ENCODE peak calls at places on chromosome 6, in four cellular contexts. R, X, O and J are unnamed samples.
A peak's percentile ranks its signal among the peaks of the same experiment; 100 is the strongest.

GRCh38 chr6:21999012-21999528 is 297.8 kb downstream of the PRL start:
- DNase-seq in R (no peak), X (no peak), O (no peak), J (peak; percentile 61)

GRCh38 chr6:2920671-2921112 is 17.6 kb upstream of the SERPINB9 start:
- DNase-seq in R (no peak), X (peak; percentile 52), O (peak; percentile 86), J (no peak)

GRCh38 chr6:62283828-62284411 is 2.1 kb downstream of the KHDRBS2 start:
- DNase-seq in R (no peak), X (no peak), O (peak; percentile 14), J (peak; percentile 23)

GRCh38 chr6:498795-499231 is 107.3 kb downstream of the IRF4 start:
- DNase-seq in R (peak; percentile 69), X (no peak), O (no peak), J (no peak)

GRCh38 chr6:100678027-100678426 is 203.1 kb downstream of the ASCC3 start:
- DNase-seq in R (no peak), X (no peak), O (no peak), J (no peak)

GRCh38 chr6:97459986-97460385 is 177.0 kb upstream of the MMS22L start:
- DNase-seq in R (no peak), X (no peak), O (no peak), J (no peak)

GRCh38 chr6:4774715-4775590 is 1.3 kb upstream of the CDYL start:
- DNase-seq in R (no peak), X (peak; percentile 49), O (no peak), J (peak; percentile 37)

GRCh38 chr6:74578339-74578738 is 627.5 kb downstream of the COL12A1 start:
- DNase-seq in R (no peak), X (no peak), O (no peak), J (no peak)

GRCh38 chr6:163761491-163761890 is 347.0 kb downstream of the QKI start:
- DNase-seq in R (no peak), X (no peak), O (no peak), J (no peak)

GRCh38 chr6:67679566-67680296 is 955.4 kb upstream of the ADGRB3 start:
- DNase-seq in R (no peak), X (no peak), O (no peak), J (no peak)

GRCh38 chr6:13435477-13435876 is 51.9 kb downstream of the GFOD1 start:
- DNase-seq in R (no peak), X (no peak), O (no peak), J (no peak)

GRCh38 chr6:133392641-133393040 is 151.5 kb downstream of the EYA4 start:
- DNase-seq in R (no peak), X (no peak), O (no peak), J (no peak)

GRCh38 chr6:118813795-118814194 is 80.2 kb upstream of the ASF1A start:
- DNase-seq in R (no peak), X (no peak), O (no peak), J (no peak)

GRCh38 chr6:1609662-1610496 is at the start of gene FOXC1:
- DNase-seq in R (no peak), X (peak; percentile 76), O (no peak), J (peak; percentile 97)

GRCh38 chr6:120632975-120633374 is 701.3 kb downstream of the TBC1D32 start:
- DNase-seq in R (no peak), X (no peak), O (no peak), J (no peak)

GRCh38 chr6:108114861-108115597 is 40.5 kb upstream of the OSTM1 start:
- DNase-seq in R (no peak), X (peak; percentile 74), O (no peak), J (peak; percentile 80)

GRCh38 chr6:17869010-17869752 is 118.3 kb downstream of the KIF13A start:
- DNase-seq in R (no peak), X (no peak), O (peak; percentile 73), J (peak; percentile 22)

GRCh38 chr6:144343736-144344428 is 58.7 kb downstream of the UTRN start:
- DNase-seq in R (peak; percentile 69), X (no peak), O (no peak), J (no peak)

GRCh38 chr6:41716516-41717446 is 18.6 kb downstream of the TFEB start:
- DNase-seq in R (no peak), X (no peak), O (no peak), J (no peak)

GRCh38 chr6:117483645-117484016 is 1.2 kb downstream of the DCBLD1 start:
- DNase-seq in R (no peak), X (no peak), O (peak; percentile 42), J (no peak)

GRCh38 chr6:40956871-40957270 is 82.2 kb downstream of the UNC5CL start:
- DNase-seq in R (no peak), X (no peak), O (no peak), J (no peak)

GRCh38 chr6:153599901-153600300 is 439.1 kb upstream of the OPRM1 start:
- DNase-seq in R (no peak), X (no peak), O (no peak), J (no peak)

GRCh38 chr6:149636116-149636515 is 12.4 kb downstream of the KATNA1 start:
- DNase-seq in R (no peak), X (no peak), O (no peak), J (no peak)

GRCh38 chr6:140153703-140154102 is 779.3 kb upstream of the CITED2 start:
- DNase-seq in R (no peak), X (no peak), O (peak; percentile 20), J (no peak)

GRCh38 chr6:30450908-30451818 is 38.1 kb upstream of the HLA-E start:
- DNase-seq in R (peak; percentile 36), X (peak; percentile 59), O (no peak), J (no peak)

GRCh38 chr6:53984163-53984562 is 127.1 kb upstream of the MLIP start:
- DNase-seq in R (no peak), X (no peak), O (no peak), J (no peak)

GRCh38 chr6:138664740-138665139 is 108.8 kb upstream of the CCDC28A start:
- DNase-seq in R (no peak), X (no peak), O (no peak), J (no peak)

GRCh38 chr6:30075987-30076311 is 380 bp upstream of the RNF39 start:
- DNase-seq in R (no peak), X (no peak), O (no peak), J (peak; percentile 10)

DNA sequence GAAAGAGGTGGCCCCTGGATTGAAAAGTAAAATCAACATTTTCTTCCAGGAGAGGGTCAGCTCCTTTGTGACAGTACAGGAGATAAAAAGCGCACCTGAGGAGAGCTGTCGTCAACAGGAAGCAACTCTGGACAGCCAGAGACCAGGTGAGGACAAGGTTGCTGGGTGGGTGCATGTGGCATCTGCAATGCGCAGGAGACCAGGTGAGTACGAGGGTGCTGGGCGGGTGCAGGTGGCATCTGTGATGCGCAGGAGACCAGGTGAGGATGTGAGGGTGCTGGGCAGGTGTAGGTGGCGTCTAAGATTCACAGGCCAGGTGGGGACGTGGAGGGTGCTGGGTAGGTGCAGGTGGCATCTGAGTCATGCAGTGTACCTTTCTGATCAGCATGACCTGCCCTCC is 38.4 kb downstream of the WDR27 start:
- DNase-seq in R (no peak), X (no peak), O (no peak), J (no peak)
- TF ChIP-seq USF1 in R (no peak), X (no peak), O (no peak), J (no peak)

GRCh38 chr6:142771162-142771561 is 173.8 kb downstream of the HIVEP2 start:
- DNase-seq in R (no peak), X (no peak), O (no peak), J (no peak)

GRCh38 chr6:142773324-142773723 is 171.7 kb downstream of the HIVEP2 start:
- DNase-seq in R (no peak), X (no peak), O (no peak), J (no peak)

GRCh38 chr6:142774292-142774691 is 170.7 kb downstream of the HIVEP2 start:
- DNase-seq in R (no peak), X (no peak), O (no peak), J (no peak)

GRCh38 chr6:142773859-142774258 is 171.1 kb downstream of the HIVEP2 start:
- DNase-seq in R (no peak), X (no peak), O (no peak), J (no peak)
- TF ChIP-seq USF1 in R (no peak), X (no peak), O (no peak), J (no peak)

GRCh38 chr6:34656378-34657036 is 40.1 kb downstream of the ILRUN start:
- DNase-seq in R (peak; percentile 97), X (no peak), O (peak; percentile 73), J (peak; percentile 66)
- TF ChIP-seq USF1 in R (no peak), X (no peak), O (no peak), J (no peak)

GRCh38 chr6:8434727-8435092 is 635 bp downstream of the SLC35B3 start:
- DNase-seq in R (no peak), X (no peak), O (no peak), J (no peak)
- TF ChIP-seq USF1 in R (no peak), X (no peak), O (no peak), J (no peak)